ENCODE peak calls at places on chromosomes 12 and 14, in eight cellular contexts. One of them, this sample, is unnamed.

GRCh38 chr12:108587826-108588225 is 10.1 kb downstream of the TMEM119 start:
- DNase-seq in AG09309: no peak
- DNase-seq in RPMI8226: no peak
- DNase-seq in Ammon's horn: peak; percentile 86
- DNase-seq in activated CD8-positive, alpha-beta memory T cell treated with anti-CD3 and anti-CD28 coated beads for 1 hour: no peak
- DNase-seq in GM03348: no peak
- DNase-seq in amniotic stem cell: no peak
- DNase-seq in brain pericyte: no peak
- DNase-seq in this sample: no peak

GRCh38 chr12:12835378-12836145 is 22.4 kb downstream of the DDX47 start:
- DNase-seq in AG09309: no peak
- DNase-seq in RPMI8226: no peak
- DNase-seq in Ammon's horn: no peak
- DNase-seq in activated CD8-positive, alpha-beta memory T cell treated with anti-CD3 and anti-CD28 coated beads for 1 hour: no peak
- DNase-seq in GM03348: peak; percentile 16
- DNase-seq in amniotic stem cell: peak; percentile 3
- DNase-seq in brain pericyte: no peak
- DNase-seq in this sample: peak; percentile 41

GRCh38 chr12:92218394-92219077 is 72.9 kb upstream of the BTG1 start:
- DNase-seq in AG09309: no peak
- DNase-seq in RPMI8226: no peak
- DNase-seq in Ammon's horn: no peak
- DNase-seq in activated CD8-positive, alpha-beta memory T cell treated with anti-CD3 and anti-CD28 coated beads for 1 hour: no peak
- DNase-seq in GM03348: no peak
- DNase-seq in amniotic stem cell: no peak
- DNase-seq in brain pericyte: no peak
- DNase-seq in this sample: no peak

GRCh38 chr12:125983094-125983783 is 918.0 kb downstream of the AACS start:
- DNase-seq in AG09309: no peak
- DNase-seq in RPMI8226: peak; percentile 85
- DNase-seq in Ammon's horn: peak; percentile 43
- DNase-seq in activated CD8-positive, alpha-beta memory T cell treated with anti-CD3 and anti-CD28 coated beads for 1 hour: no peak
- DNase-seq in GM03348: no peak
- DNase-seq in amniotic stem cell: no peak
- DNase-seq in brain pericyte: no peak
- DNase-seq in this sample: no peak

GRCh38 chr12:131363841-131364425 is 347.0 kb upstream of the SFSWAP start:
- DNase-seq in AG09309: no peak
- DNase-seq in RPMI8226: no peak
- DNase-seq in Ammon's horn: no peak
- DNase-seq in activated CD8-positive, alpha-beta memory T cell treated with anti-CD3 and anti-CD28 coated beads for 1 hour: no peak
- DNase-seq in GM03348: no peak
- DNase-seq in amniotic stem cell: no peak
- DNase-seq in brain pericyte: no peak
- DNase-seq in this sample: no peak

GRCh38 chr12:109291531-109292341 is 17.3 kb downstream of the FOXN4 start:
- DNase-seq in AG09309: no peak
- DNase-seq in RPMI8226: peak; percentile 47
- DNase-seq in Ammon's horn: peak; percentile 93
- DNase-seq in activated CD8-positive, alpha-beta memory T cell treated with anti-CD3 and anti-CD28 coated beads for 1 hour: no peak
- DNase-seq in GM03348: peak; percentile 63
- DNase-seq in amniotic stem cell: no peak
- DNase-seq in brain pericyte: no peak
- DNase-seq in this sample: peak; percentile 91

GRCh38 chr14:56659361-56659760 is 79.8 kb downstream of the TMEM260 start:
- DNase-seq in AG09309: no peak
- DNase-seq in RPMI8226: no peak
- DNase-seq in Ammon's horn: no peak
- DNase-seq in activated CD8-positive, alpha-beta memory T cell treated with anti-CD3 and anti-CD28 coated beads for 1 hour: no peak
- DNase-seq in GM03348: no peak
- DNase-seq in amniotic stem cell: no peak
- DNase-seq in brain pericyte: no peak
- DNase-seq in this sample: no peak

GRCh38 chr12:29992366-29992765 is 208.6 kb upstream of the TMTC1 start:
- DNase-seq in AG09309: no peak
- DNase-seq in RPMI8226: no peak
- DNase-seq in Ammon's horn: no peak
- DNase-seq in activated CD8-positive, alpha-beta memory T cell treated with anti-CD3 and anti-CD28 coated beads for 1 hour: no peak
- DNase-seq in GM03348: no peak
- DNase-seq in amniotic stem cell: no peak
- DNase-seq in brain pericyte: no peak
- DNase-seq in this sample: no peak

GRCh38 chr12:112900298-112901145 is 6.2 kb upstream of the OAS1 start:
- DNase-seq in AG09309: no peak
- DNase-seq in RPMI8226: peak; percentile 77
- DNase-seq in Ammon's horn: peak; percentile 23
- DNase-seq in activated CD8-positive, alpha-beta memory T cell treated with anti-CD3 and anti-CD28 coated beads for 1 hour: no peak
- DNase-seq in GM03348: peak; percentile 72
- DNase-seq in amniotic stem cell: no peak
- DNase-seq in brain pericyte: no peak
- DNase-seq in this sample: peak; percentile 80

GRCh38 chr12:127485528-127485927 is 781.4 kb upstream of the TMEM132C start:
- DNase-seq in AG09309: peak; percentile 87
- DNase-seq in RPMI8226: peak; percentile 53
- DNase-seq in Ammon's horn: no peak
- DNase-seq in activated CD8-positive, alpha-beta memory T cell treated with anti-CD3 and anti-CD28 coated beads for 1 hour: no peak
- DNase-seq in GM03348: peak; percentile 13
- DNase-seq in amniotic stem cell: peak; percentile 91
- DNase-seq in brain pericyte: no peak
- DNase-seq in this sample: no peak

GRCh38 chr12:42372154-42372791 is 46.3 kb downstream of the PPHLN1 start:
- DNase-seq in AG09309: peak; percentile 3
- DNase-seq in RPMI8226: peak; percentile 62
- DNase-seq in Ammon's horn: peak; percentile 73
- DNase-seq in activated CD8-positive, alpha-beta memory T cell treated with anti-CD3 and anti-CD28 coated beads for 1 hour: no peak
- DNase-seq in GM03348: peak; percentile 62
- DNase-seq in amniotic stem cell: peak; percentile 7
- DNase-seq in brain pericyte: no peak
- DNase-seq in this sample: peak; percentile 68

GRCh38 chr14:100609941-100610391 is 22.7 kb upstream of the BEGAIN start:
- DNase-seq in AG09309: no peak
- DNase-seq in RPMI8226: no peak
- DNase-seq in Ammon's horn: no peak
- DNase-seq in activated CD8-positive, alpha-beta memory T cell treated with anti-CD3 and anti-CD28 coated beads for 1 hour: no peak
- DNase-seq in GM03348: no peak
- DNase-seq in amniotic stem cell: no peak
- DNase-seq in brain pericyte: no peak
- DNase-seq in this sample: no peak

GRCh38 chr14:76293221-76293620 is 82.7 kb upstream of the ESRRB start:
- DNase-seq in AG09309: no peak
- DNase-seq in RPMI8226: no peak
- DNase-seq in Ammon's horn: no peak
- DNase-seq in activated CD8-positive, alpha-beta memory T cell treated with anti-CD3 and anti-CD28 coated beads for 1 hour: no peak
- DNase-seq in GM03348: no peak
- DNase-seq in amniotic stem cell: no peak
- DNase-seq in brain pericyte: no peak
- DNase-seq in this sample: no peak

GRCh38 chr12:89016970-89017778 is 335.1 kb downstream of the DUSP6 start:
- DNase-seq in AG09309: no peak
- DNase-seq in RPMI8226: peak; percentile 80
- DNase-seq in Ammon's horn: peak; percentile 80
- DNase-seq in activated CD8-positive, alpha-beta memory T cell treated with anti-CD3 and anti-CD28 coated beads for 1 hour: no peak
- DNase-seq in GM03348: peak; percentile 63
- DNase-seq in amniotic stem cell: peak; percentile 61
- DNase-seq in brain pericyte: peak; percentile 37
- DNase-seq in this sample: peak; percentile 36

GRCh38 chr12:27052176-27052575 is 29.8 kb downstream of the MED21 start:
- DNase-seq in AG09309: no peak
- DNase-seq in RPMI8226: no peak
- DNase-seq in Ammon's horn: no peak
- DNase-seq in activated CD8-positive, alpha-beta memory T cell treated with anti-CD3 and anti-CD28 coated beads for 1 hour: no peak
- DNase-seq in GM03348: no peak
- DNase-seq in amniotic stem cell: no peak
- DNase-seq in brain pericyte: no peak
- DNase-seq in this sample: no peak

GRCh38 chr14:101010835-101011234 is 107.3 kb upstream of the RTL1 start:
- DNase-seq in AG09309: no peak
- DNase-seq in RPMI8226: no peak
- DNase-seq in Ammon's horn: no peak
- DNase-seq in activated CD8-positive, alpha-beta memory T cell treated with anti-CD3 and anti-CD28 coated beads for 1 hour: no peak
- DNase-seq in GM03348: no peak
- DNase-seq in amniotic stem cell: no peak
- DNase-seq in brain pericyte: no peak
- DNase-seq in this sample: no peak

GRCh38 chr14:103709814-103710213 is 5.4 kb downstream of the XRCC3 start:
- DNase-seq in AG09309: no peak
- DNase-seq in RPMI8226: no peak
- DNase-seq in Ammon's horn: no peak
- DNase-seq in activated CD8-positive, alpha-beta memory T cell treated with anti-CD3 and anti-CD28 coated beads for 1 hour: no peak
- DNase-seq in GM03348: no peak
- DNase-seq in amniotic stem cell: no peak
- DNase-seq in brain pericyte: no peak
- DNase-seq in this sample: no peak

GRCh38 chr12:120276734-120277133 is 11.2 kb upstream of the PXN start:
- DNase-seq in AG09309: no peak
- DNase-seq in RPMI8226: no peak
- DNase-seq in Ammon's horn: no peak
- DNase-seq in activated CD8-positive, alpha-beta memory T cell treated with anti-CD3 and anti-CD28 coated beads for 1 hour: no peak
- DNase-seq in GM03348: no peak
- DNase-seq in amniotic stem cell: no peak
- DNase-seq in brain pericyte: no peak
- DNase-seq in this sample: no peak

GRCh38 chr12:131066207-131066885 is 112.6 kb downstream of the ADGRD1 start:
- DNase-seq in AG09309: no peak
- DNase-seq in RPMI8226: no peak
- DNase-seq in Ammon's horn: no peak
- DNase-seq in activated CD8-positive, alpha-beta memory T cell treated with anti-CD3 and anti-CD28 coated beads for 1 hour: no peak
- DNase-seq in GM03348: no peak
- DNase-seq in amniotic stem cell: no peak
- DNase-seq in brain pericyte: no peak
- DNase-seq in this sample: no peak

GRCh38 chr12:30044206-30044605 is 260.5 kb upstream of the TMTC1 start:
- DNase-seq in AG09309: no peak
- DNase-seq in RPMI8226: no peak
- DNase-seq in Ammon's horn: no peak
- DNase-seq in activated CD8-positive, alpha-beta memory T cell treated with anti-CD3 and anti-CD28 coated beads for 1 hour: no peak
- DNase-seq in GM03348: no peak
- DNase-seq in amniotic stem cell: no peak
- DNase-seq in brain pericyte: no peak
- DNase-seq in this sample: no peak

GRCh38 chr12:82687020-82687951 is 580 bp downstream of the TMTC2 start:
- DNase-seq in AG09309: no peak
- DNase-seq in RPMI8226: peak; percentile 77
- DNase-seq in Ammon's horn: peak; percentile 64
- DNase-seq in activated CD8-positive, alpha-beta memory T cell treated with anti-CD3 and anti-CD28 coated beads for 1 hour: no peak
- DNase-seq in GM03348: peak; percentile 51
- DNase-seq in amniotic stem cell: peak; percentile 70
- DNase-seq in brain pericyte: no peak
- DNase-seq in this sample: peak; percentile 65

GRCh38 chr14:37594238-37594915 is 672 bp downstream of the FOXA1 start:
- DNase-seq in AG09309: peak; percentile 34
- DNase-seq in RPMI8226: peak; percentile 81
- DNase-seq in Ammon's horn: peak; percentile 30
- DNase-seq in activated CD8-positive, alpha-beta memory T cell treated with anti-CD3 and anti-CD28 coated beads for 1 hour: no peak
- DNase-seq in GM03348: peak; percentile 82
- DNase-seq in amniotic stem cell: peak; percentile 36
- DNase-seq in brain pericyte: no peak
- DNase-seq in this sample: no peak

GRCh38 chr12:123111498-123112165 is 39.3 kb downstream of the PITPNM2 start:
- DNase-seq in AG09309: no peak
- DNase-seq in RPMI8226: no peak
- DNase-seq in Ammon's horn: no peak
- DNase-seq in activated CD8-positive, alpha-beta memory T cell treated with anti-CD3 and anti-CD28 coated beads for 1 hour: no peak
- DNase-seq in GM03348: no peak
- DNase-seq in amniotic stem cell: no peak
- DNase-seq in brain pericyte: peak; percentile 50
- DNase-seq in this sample: no peak

GRCh38 chr14:54706768-54707167 is 139.8 kb downstream of the SAMD4A start:
- DNase-seq in AG09309: no peak
- DNase-seq in RPMI8226: no peak
- DNase-seq in Ammon's horn: no peak
- DNase-seq in activated CD8-positive, alpha-beta memory T cell treated with anti-CD3 and anti-CD28 coated beads for 1 hour: no peak
- DNase-seq in GM03348: no peak
- DNase-seq in amniotic stem cell: no peak
- DNase-seq in brain pericyte: no peak
- DNase-seq in this sample: no peak

GRCh38 chr12:57224973-57225679 is 4.4 kb upstream of the SHMT2 start:
- DNase-seq in AG09309: no peak
- DNase-seq in RPMI8226: peak; percentile 93
- DNase-seq in Ammon's horn: no peak
- DNase-seq in activated CD8-positive, alpha-beta memory T cell treated with anti-CD3 and anti-CD28 coated beads for 1 hour: peak; percentile 44
- DNase-seq in GM03348: peak; percentile 58
- DNase-seq in amniotic stem cell: no peak
- DNase-seq in brain pericyte: no peak
- DNase-seq in this sample: peak; percentile 79

GRCh38 chr12:2803635-2804380 is 8.7 kb upstream of the ITFG2 start:
- DNase-seq in AG09309: no peak
- DNase-seq in RPMI8226: no peak
- DNase-seq in Ammon's horn: no peak
- DNase-seq in activated CD8-positive, alpha-beta memory T cell treated with anti-CD3 and anti-CD28 coated beads for 1 hour: no peak
- DNase-seq in GM03348: no peak
- DNase-seq in amniotic stem cell: no peak
- DNase-seq in brain pericyte: no peak
- DNase-seq in this sample: no peak

GRCh38 chr14:105087308-105087962 is 22.2 kb upstream of the GPR132 start:
- DNase-seq in AG09309: no peak
- DNase-seq in RPMI8226: peak; percentile 42
- DNase-seq in Ammon's horn: no peak
- DNase-seq in activated CD8-positive, alpha-beta memory T cell treated with anti-CD3 and anti-CD28 coated beads for 1 hour: no peak
- DNase-seq in GM03348: peak; percentile 92
- DNase-seq in amniotic stem cell: no peak
- DNase-seq in brain pericyte: no peak
- DNase-seq in this sample: peak; percentile 70

GRCh38 chr12:7645395-7646177 is 20.1 kb downstream of the APOBEC1 start:
- DNase-seq in AG09309: peak; percentile 3
- DNase-seq in RPMI8226: peak; percentile 46
- DNase-seq in Ammon's horn: peak; percentile 29
- DNase-seq in activated CD8-positive, alpha-beta memory T cell treated with anti-CD3 and anti-CD28 coated beads for 1 hour: no peak
- DNase-seq in GM03348: peak; percentile 61
- DNase-seq in amniotic stem cell: no peak
- DNase-seq in brain pericyte: no peak
- DNase-seq in this sample: peak; percentile 46

This sample was measured in iPS-NIHi11.